ENCODE peak calls at places on chromosomes 11 and 22, in six cellular contexts. G, F, M, S, O and Y are unnamed samples.

GRCh38 chr11:103731681-103732080 is 304.8 kb upstream of the DDI1 start:
- DNase-seq in G (no peak), F (no peak), M (no peak), S (no peak), O (no peak), Y (no peak)

GRCh38 chr11:82869657-82870056 is 30.6 kb downstream of the PRCP start:
- DNase-seq in G (no peak), F (peak; percentile 59), M (no peak), S (peak; percentile 58), O (no peak), Y (peak; percentile 54)

GRCh38 chr11:64094463-64095223 is 58.9 kb downstream of the FLRT1 start:
- DNase-seq in G (no peak), F (peak; percentile 88), M (no peak), S (no peak), O (peak; percentile 38), Y (no peak)

GRCh38 chr11:128716661-128717210 is 22.9 kb downstream of the FLI1 start:
- DNase-seq in G (no peak), F (peak; percentile 58), M (peak; percentile 78), S (no peak), O (no peak), Y (no peak)

GRCh38 chr11:69540118-69541000 is 58.9 kb downstream of the LINC01488 start:
- DNase-seq in G (no peak), F (peak; percentile 31), M (peak; percentile 43), S (no peak), O (peak; percentile 58), Y (no peak)

GRCh38 chr11:112539165-112539564 is 278.5 kb upstream of the PLET1 start:
- DNase-seq in G (no peak), F (no peak), M (no peak), S (no peak), O (no peak), Y (no peak)

GRCh38 chr22:47199949-47200272 is 437.5 kb downstream of the TBC1D22A start:
- DNase-seq in G (no peak), F (no peak), M (no peak), S (no peak), O (no peak), Y (no peak)

GRCh38 chr11:103364687-103365086 is 255.5 kb downstream of the DYNC2H1 start:
- DNase-seq in G (no peak), F (no peak), M (no peak), S (no peak), O (no peak), Y (no peak)

GRCh38 chr11:79264284-79264683 is 176.5 kb downstream of the TENM4 start:
- DNase-seq in G (no peak), F (no peak), M (no peak), S (no peak), O (no peak), Y (no peak)

GRCh38 chr22:24510694-24511625 is 15.8 kb downstream of the UPB1 start:
- DNase-seq in G (no peak), F (peak; percentile 77), M (peak; percentile 58), S (no peak), O (no peak), Y (no peak)

GRCh38 chr11:93000511-93001476 is 31.3 kb downstream of the MTNR1B start:
- DNase-seq in G (no peak), F (peak; percentile 88), M (no peak), S (no peak), O (no peak), Y (no peak)

GRCh38 chr11:34366522-34366921 is 8.7 kb upstream of the ABTB2 start:
- DNase-seq in G (no peak), F (peak; percentile 81), M (peak; percentile 59), S (no peak), O (no peak), Y (no peak)

GRCh38 chr11:106503901-106504300 is 426.4 kb downstream of the AASDHPPT start:
- DNase-seq in G (no peak), F (peak; percentile 88), M (no peak), S (no peak), O (no peak), Y (no peak)

GRCh38 chr11:115042002-115042401 is 363.7 kb downstream of the NXPE2 start:
- DNase-seq in G (no peak), F (no peak), M (no peak), S (no peak), O (no peak), Y (no peak)

GRCh38 chr11:2510626-2511402 is 66.0 kb downstream of the KCNQ1 start:
- DNase-seq in G (no peak), F (no peak), M (peak; percentile 43), S (no peak), O (no peak), Y (no peak)